ENCODE peak calls at places on chromosomes 7 and 10, in ten cellular contexts. L is lung; G is H7; S is upper lobe of left lung; Q is mucosa of descending colon; D is CD8-positive, alpha-beta T cell; P is heart right ventricle; O is prostate gland; E is aorta; X is IMR-90. V is an unnamed sample.

GRCh38 chr7:76424413-76425111 is at the start of gene ZP3:
- DNase-seq in P (no peak), E (peak; percentile 21), L (no peak), S (no peak), O (no peak), G (peak; percentile 26), Q (no peak), X (no peak), D (no peak), V (no peak)

GRCh38 chr7:142894886-142895593 is 9.5 kb upstream of the TRPV6 start:
- DNase-seq in E (no peak), S (no peak), X (no peak), L (no peak), P (no peak), O (no peak), D (no peak), G (no peak), Q (no peak), V (no peak)

GRCh38 chr7:106666353-106666752 is 5.4 kb upstream of the CCDC71L start:
- DNase-seq in P (no peak), D (no peak), X (no peak), Q (no peak), O (no peak), G (no peak), L (no peak), E (no peak), S (no peak), V (no peak)

GRCh38 chr7:124908258-124908657 is 21.4 kb downstream of the POT1 start:
- DNase-seq in E (no peak), G (no peak), P (no peak), O (no peak), X (peak; percentile 44), Q (no peak), D (no peak), S (no peak), L (no peak), V (no peak)

GRCh38 chr10:86138551-86139065 is 228.0 kb downstream of the GRID1 start:
- DNase-seq in Q (no peak), L (no peak), D (no peak), O (no peak), P (no peak), G (no peak), X (no peak), S (no peak), E (no peak), V (no peak)

GRCh38 chr7:36153571-36154097 is 580 bp downstream of the EEPD1 start:
- DNase-seq in P (peak; percentile 53), O (peak; percentile 19), L (peak; percentile 39), G (peak; percentile 66), E (peak; percentile 67), S (peak; percentile 46), X (no peak), Q (peak; percentile 42), D (peak; percentile 29), V (no peak)

GRCh38 chr10:63375859-63376258 is 89.9 kb downstream of the JMJD1C start:
- DNase-seq in E (no peak), G (no peak), P (no peak), L (no peak), S (no peak), Q (no peak), D (no peak), X (peak; percentile 43), O (no peak), V (no peak)

GRCh38 chr10:5594271-5595036 is 69.7 kb downstream of the CALML3 start:
- DNase-seq in X (peak; percentile 35), L (no peak), O (no peak), P (no peak), S (no peak), D (no peak), Q (no peak), G (no peak), E (peak; percentile 38), V (no peak)

GRCh38 chr10:78320416-78320815 is 286.8 kb downstream of the RPS24 start:
- DNase-seq in P (no peak), L (peak; percentile 17), X (no peak), S (no peak), Q (no peak), E (no peak), D (no peak), G (peak; percentile 16), O (no peak), V (peak; percentile 49)

GRCh38 chr7:114082934-114083647 is 164.3 kb upstream of the PPP1R3A start:
- DNase-seq in X (no peak), D (no peak), Q (peak; percentile 54), O (no peak), G (peak; percentile 76), E (peak; percentile 59), L (no peak), S (no peak), P (no peak), V (no peak)

GRCh38 chr7:1538544-1539345 is 8.2 kb downstream of the MAFK start:
- DNase-seq in Q (no peak), P (no peak), D (no peak), O (no peak), X (no peak), L (no peak), G (no peak), S (no peak), E (no peak), V (no peak)
- H3K36me3 ChIP-seq in Q (no peaks in the 10 kb centered on the region), P (peaks cover 23% of the 10 kb centered on the region), D (no peaks in the 10 kb centered on the region), O (peaks cover 4% of the 10 kb centered on the region), X (peaks cover 36% of the 10 kb centered on the region), L (peaks cover 51% of the 10 kb centered on the region), G (no peaks in the 10 kb centered on the region), S (peaks cover 65% of the 10 kb centered on the region), E (no peaks in the 10 kb centered on the region), V (peaks cover 37% of the 10 kb centered on the region)

GRCh38 chr10:13650961-13651360 is 64.2 kb downstream of the PRPF18 start:
- DNase-seq in X (no peak), G (no peak), D (no peak), L (no peak), Q (no peak), E (no peak), S (no peak), P (no peak), O (no peak), V (no peak)
- H3K36me3 ChIP-seq in X (peaks cover 65% of the 10 kb centered on the region), G (peaks cover 6% of the 10 kb centered on the region), D (no peaks in the 10 kb centered on the region), L (peaks cover 48% of the 10 kb centered on the region), Q (no peaks in the 10 kb centered on the region), E (peaks cover 11% of the 10 kb centered on the region), S (peaks cover 100% of the 10 kb centered on the region), P (peaks cover 62% of the 10 kb centered on the region), O (no peaks in the 10 kb centered on the region), V (peaks cover 11% of the 10 kb centered on the region)

DNA sequence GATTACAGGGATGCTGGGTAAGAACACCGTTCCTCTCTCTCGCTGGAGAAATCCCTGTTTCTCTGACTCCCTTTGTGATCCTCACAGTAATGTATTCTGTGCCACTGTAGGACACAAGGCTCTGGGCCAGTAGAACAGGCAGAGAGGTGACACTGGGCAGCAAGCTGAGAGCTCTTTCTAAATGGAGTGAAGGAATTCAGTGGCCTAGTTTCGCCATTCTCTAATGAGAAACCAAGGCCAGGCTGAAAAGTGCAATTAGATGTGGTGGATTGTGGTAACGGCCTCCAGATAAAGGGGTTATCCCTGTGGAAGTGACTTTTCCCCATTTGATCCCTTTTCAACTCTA is 12.8 kb downstream of the KCTD7 start:
- DNase-seq in P (no peak), E (no peak), G (no peak), Q (no peak), D (no peak), S (no peak), X (no peak), O (no peak), L (no peak), V (no peak)
- H3K36me3 ChIP-seq in P (peaks cover 59% of the 10 kb centered on the region), E (peaks cover 6% of the 10 kb centered on the region), G (peaks cover 34% of the 10 kb centered on the region), Q (no peaks in the 10 kb centered on the region), D (peaks cover 51% of the 10 kb centered on the region), S (peaks cover 87% of the 10 kb centered on the region), X (peaks cover 56% of the 10 kb centered on the region), O (no peaks in the 10 kb centered on the region), L (peaks cover 51% of the 10 kb centered on the region), V (peaks cover 77% of the 10 kb centered on the region)

DNA sequence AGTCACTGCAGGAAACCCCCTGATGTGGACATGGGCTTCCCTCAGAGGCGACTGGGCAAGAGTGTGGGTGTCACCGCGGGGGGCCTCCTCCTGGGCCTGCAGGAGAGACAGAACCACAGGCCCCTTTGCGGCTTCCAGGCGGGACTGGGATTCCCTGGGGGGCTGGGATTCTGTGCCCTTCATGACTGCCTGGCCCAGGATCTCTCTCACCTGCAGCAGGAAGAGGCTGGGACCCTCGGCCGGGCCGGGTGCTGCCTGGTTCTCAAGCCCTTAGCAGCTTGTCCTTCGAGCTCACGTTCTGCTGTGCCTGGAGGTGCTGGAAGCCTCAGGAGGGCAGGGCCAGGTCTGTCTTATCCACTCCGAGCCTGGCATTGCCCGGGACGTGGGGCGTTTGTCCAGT is 11.8 kb downstream of the SUN1 start:
- DNase-seq in P (no peak), X (no peak), Q (no peak), L (no peak), D (no peak), O (no peak), G (no peak), E (no peak), S (no peak), V (no peak)
- H3K36me3 ChIP-seq in P (peaks cover 52% of the 10 kb centered on the region), X (peaks cover 43% of the 10 kb centered on the region), Q (peaks cover 11% of the 10 kb centered on the region), L (peaks cover 34% of the 10 kb centered on the region), D (peaks cover 27% of the 10 kb centered on the region), O (peaks cover 4% of the 10 kb centered on the region), G (peaks cover 23% of the 10 kb centered on the region), E (no peaks in the 10 kb centered on the region), S (peaks cover 62% of the 10 kb centered on the region), V (peaks cover 45% of the 10 kb centered on the region)

DNA sequence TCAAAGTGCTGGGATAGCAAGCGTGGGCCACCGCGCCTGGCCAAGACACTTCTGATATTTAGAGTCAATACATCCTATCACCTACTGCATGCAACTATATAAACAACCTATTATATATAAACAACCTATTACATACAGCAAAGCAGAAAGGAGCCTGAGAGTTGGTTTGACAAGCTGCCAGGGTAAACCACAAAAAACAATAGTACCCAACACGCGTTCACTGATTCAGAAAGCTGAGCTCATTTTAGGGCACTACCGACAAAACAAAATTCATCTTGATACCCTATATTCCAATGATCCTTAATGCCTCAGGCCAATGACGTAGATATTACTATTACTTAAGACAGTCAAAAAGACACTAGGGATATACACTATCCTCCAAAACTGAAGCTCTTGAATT is 16.2 kb downstream of the MALSU1 start:
- DNase-seq in P (no peak), Q (no peak), G (no peak), L (no peak), X (no peak), E (no peak), S (no peak), O (no peak), D (no peak), V (no peak)
- H3K36me3 ChIP-seq in P (peaks cover 4% of the 10 kb centered on the region), Q (no peaks in the 10 kb centered on the region), G (peaks cover 46% of the 10 kb centered on the region), L (peaks cover 1% of the 10 kb centered on the region), X (peaks cover 35% of the 10 kb centered on the region), E (no peaks in the 10 kb centered on the region), S (peaks cover 9% of the 10 kb centered on the region), O (no peaks in the 10 kb centered on the region), D (no peaks in the 10 kb centered on the region), V (no peaks in the 10 kb centered on the region)